ENCODE peak calls at places on chromosomes 4 and X, in five cellular contexts. Q is fibroblast of mammary gland, K is head of caudate nucleus, S is SW480, Y is GM06990. W is an unnamed sample.

GRCh38 chr4:153676984-153677383 is 7.1 kb upstream of the TLR2 start:
- DNase-seq in S (no peak), Y (no peak), K (no peak), Q (peak), W (peak)

GRCh38 chr4:16588651-16589050 is 309.8 kb downstream of the LDB2 start:
- DNase-seq in Q (no peak), S (no peak), K (no peak), Y (no peak), W (no peak)

GRCh38 chrX:137999542-137999941 is 433.6 kb downstream of the ZIC3 start:
- DNase-seq in Q (no peak), Y (no peak), S (no peak), K (no peak), W (no peak)

GRCh38 chr4:22474636-22475310 is 41.1 kb downstream of the ADGRA3 start:
- DNase-seq in Y (no peak), K (no peak), Q (peak), S (peak), W (peak)

GRCh38 chr4:100649478-100649877 is 131.7 kb upstream of the EMCN start:
- DNase-seq in Q (no peak), K (peak), Y (no peak), S (no peak), W (no peak)

GRCh38 chrX:86023806-86024205 is 23.6 kb downstream of the CHM start:
- DNase-seq in K (no peak), Q (no peak), Y (no peak), S (no peak), W (no peak)

GRCh38 chrX:79065696-79066095 is 78.8 kb upstream of the GPR174 start:
- DNase-seq in Y (peak), K (no peak), Q (no peak), S (no peak), W (no peak)

GRCh38 chr4:185573651-185574199 is 38.4 kb upstream of the PDLIM3 start:
- DNase-seq in Y (no peak), K (no peak), Q (peak), S (peak), W (peak)

GRCh38 chrX:103656623-103657022 is 27.8 kb downstream of the TCEAL1 start:
- DNase-seq in Y (no peak), Q (peak), S (peak), K (no peak), W (peak)

W was measured in HS-27A.